ENCODE peak calls at places on chromosomes 13 and 19, in five cellular contexts. X, N, I, W and C are unnamed samples.

GRCh38 chr19:13169769-13170168 is 19.6 kb downstream of the IER2 start:
- DNase-seq in W (no peak), I (peak; percentile 86), N (no peak), X (peak; percentile 86), C (peak; percentile 91)

GRCh38 chr19:51181377-51181912 is 39.3 kb downstream of the SIGLEC7 start:
- DNase-seq in W (no peak), I (no peak), N (no peak), X (no peak), C (no peak)

GRCh38 chr13:94515352-94515751 is 35.9 kb upstream of the DCT start:
- DNase-seq in I (no peak), N (no peak), X (no peak), W (no peak), C (no peak)

GRCh38 chr19:42568006-42568405 is 26.7 kb downstream of the CEACAM8 start:
- DNase-seq in W (no peak), X (no peak), I (no peak), N (no peak), C (no peak)

GRCh38 chr13:64527561-64527960 is 2702.6 kb downstream of the PCDH9 start:
- DNase-seq in I (no peak), X (no peak), N (no peak), W (no peak), C (peak; percentile 63)

GRCh38 chr13:64935441-64935840 is 2294.7 kb downstream of the PCDH9 start:
- DNase-seq in N (no peak), I (no peak), W (no peak), X (no peak), C (no peak)

GRCh38 chr13:52846567-52847321 is 1.7 kb downstream of the PCDH8 start:
- DNase-seq in N (peak; percentile 23), W (peak; percentile 86), X (no peak), I (peak; percentile 16), C (no peak)

GRCh38 chr13:71912524-71912923 is 45.5 kb upstream of the DACH1 start:
- DNase-seq in W (no peak), X (peak; percentile 24), N (no peak), I (no peak), C (no peak)

GRCh38 chr13:51435002-51435578 is 17.7 kb downstream of the INTS6 start:
- DNase-seq in N (no peak), X (no peak), I (peak; percentile 52), W (no peak), C (peak; percentile 25)

GRCh38 chr13:62357887-62358645 is 942.4 kb upstream of the PCDH20 start:
- DNase-seq in I (peak; percentile 28), X (peak; percentile 65), W (peak; percentile 13), N (no peak), C (peak; percentile 43)

GRCh38 chr13:77150651-77151050 is 123.7 kb upstream of the FBXL3 start:
- DNase-seq in I (no peak), W (no peak), N (no peak), X (no peak), C (no peak)